ENCODE peak calls at places on chromosomes 3 and 15, in five cellular contexts. H, O, V, L and F are unnamed samples.

GRCh38 chr15:74408385-74408784 is 25.4 kb downstream of the SEMA7A start:
- DNase-seq in V (no peak), H (no peak), L (no peak), O (no peak), F (no peak)

GRCh38 chr15:48400086-48400485 is 68.9 kb downstream of the DUT start:
- DNase-seq in H (no peak), V (no peak), O (no peak), L (peak), F (no peak)

GRCh38 chr3:174276826-174277225 is 582.3 kb upstream of the NAALADL2 start:
- DNase-seq in L (no peak), V (no peak), H (no peak), O (no peak), F (no peak)

GRCh38 chr3:111045564-111045963 is 26.1 kb upstream of the NECTIN3 start:
- DNase-seq in V (no peak), O (no peak), L (peak), H (no peak), F (peak)

GRCh38 chr15:90234519-90234988 is 545 bp downstream of the GDPGP1 start:
- DNase-seq in L (peak), O (no peak), V (no peak), H (no peak), F (no peak)

GRCh38 chr15:86863226-86863915 is 783.7 kb downstream of the AGBL1 start:
- DNase-seq in H (no peak), V (no peak), L (peak), O (no peak), F (peak)

GRCh38 chr15:66907826-66908502 is 157.4 kb upstream of the SMAD3 start:
- DNase-seq in O (peak), H (no peak), V (peak), L (no peak), F (no peak)

GRCh38 chr3:31725976-31726375 is 193.3 kb downstream of the STT3B start:
- DNase-seq in H (no peak), V (no peak), O (no peak), L (no peak), F (no peak)

GRCh38 chr3:195087321-195087720 is 183.6 kb downstream of the XXYLT1 start:
- DNase-seq in O (peak), L (no peak), H (no peak), V (no peak), F (no peak)

GRCh38 chr3:98952404-98952803 is 50.9 kb upstream of the DCBLD2 start:
- DNase-seq in V (no peak), O (no peak), L (no peak), H (no peak), F (no peak)

GRCh38 chr3:15778332-15778858 is 19.4 kb downstream of the ANKRD28 start:
- DNase-seq in V (no peak), L (no peak), O (no peak), H (no peak), F (no peak)

GRCh38 chr15:49066374-49066773 is 20.1 kb upstream of the SECISBP2L start:
- DNase-seq in O (no peak), H (no peak), L (no peak), V (no peak), F (no peak)

GRCh38 chr3:5019411-5020261 is 40.4 kb downstream of the BHLHE40 start:
- DNase-seq in O (no peak), L (no peak), V (no peak), H (no peak), F (peak)

GRCh38 chr3:61537366-61537765 is 24.0 kb upstream of the PTPRG start:
- DNase-seq in L (peak), V (peak), H (no peak), O (no peak), F (no peak)

GRCh38 chr15:34038404-34039179 is 412 bp downstream of the AVEN start:
- DNase-seq in O (peak), V (peak), H (peak), L (peak), F (peak)
- TF ChIP-seq CTCF in O (no peak), V (no peak), H (no peak), L (no peak), F (no peak)

DNA sequence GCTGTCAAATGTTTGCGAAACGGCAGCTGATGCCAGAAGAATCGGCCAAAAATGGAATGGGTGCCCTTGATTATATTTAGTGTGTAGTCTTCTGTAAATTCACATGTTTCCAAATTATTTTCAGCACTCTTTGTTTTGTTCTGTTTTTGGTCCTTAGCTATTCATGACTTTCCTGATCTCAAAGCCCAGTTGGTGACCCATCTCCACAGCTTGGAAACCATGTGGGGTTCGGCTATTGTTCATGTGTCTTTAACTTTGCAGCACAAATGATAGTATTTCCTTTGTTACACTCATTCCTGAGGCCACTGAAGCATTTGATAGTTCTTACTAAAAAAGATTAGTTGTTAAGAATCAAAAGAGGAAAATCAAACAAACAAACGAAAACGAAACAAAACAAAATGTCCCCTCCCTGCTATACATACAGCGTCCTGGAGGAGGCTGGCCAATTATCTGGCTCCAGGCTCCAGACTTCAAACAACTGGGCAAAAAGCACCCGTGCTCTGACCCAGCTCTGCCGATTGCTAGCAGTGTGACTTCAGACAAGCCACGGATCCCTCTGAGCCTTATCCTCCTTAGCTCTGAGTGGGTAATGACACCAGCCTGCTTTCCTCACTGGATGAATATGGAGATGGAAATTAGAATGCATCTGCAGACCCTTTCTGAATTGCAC is 121.0 kb downstream of the CACNA2D3 start:
- DNase-seq in O (no peak), H (no peak), L (no peak), V (no peak), F (peak)
- H3K4me3 ChIP-seq in O (no peak), H (peak), L (no peak), V (no peak), F (peak)

DNA sequence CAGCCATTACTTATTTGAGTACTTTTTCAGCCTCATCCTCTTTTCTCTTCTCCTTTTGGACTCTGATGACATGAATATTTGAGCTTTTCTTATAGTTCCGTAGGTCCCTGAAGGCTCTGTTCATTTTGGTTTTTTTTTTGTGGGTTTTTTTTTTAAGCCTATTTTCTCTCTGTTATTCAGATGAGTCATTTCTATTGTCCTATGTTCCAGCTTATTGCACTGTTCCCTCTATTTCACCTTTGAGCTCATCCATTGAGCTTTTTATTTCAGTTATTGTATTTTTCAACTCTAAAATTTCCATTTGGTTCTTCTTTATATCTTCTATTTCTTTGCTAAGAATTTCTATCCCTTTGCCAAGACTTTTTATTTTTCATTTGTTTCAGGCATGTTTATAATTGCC is 7.2 kb upstream of the MGLL start:
- DNase-seq in V (no peak), H (no peak), L (no peak), O (no peak), F (no peak)
- TF ChIP-seq CTCF in V (no peak), H (no peak), L (no peak), O (no peak), F (no peak)

GRCh38 chr3:150790621-150791020 is 27.7 kb upstream of the SIAH2 start:
- DNase-seq in H (no peak), V (no peak), O (no peak), L (no peak), F (no peak)
- H3K4me3 ChIP-seq in H (no peak), V (no peak), O (no peak), L (no peak), F (no peak)

DNA sequence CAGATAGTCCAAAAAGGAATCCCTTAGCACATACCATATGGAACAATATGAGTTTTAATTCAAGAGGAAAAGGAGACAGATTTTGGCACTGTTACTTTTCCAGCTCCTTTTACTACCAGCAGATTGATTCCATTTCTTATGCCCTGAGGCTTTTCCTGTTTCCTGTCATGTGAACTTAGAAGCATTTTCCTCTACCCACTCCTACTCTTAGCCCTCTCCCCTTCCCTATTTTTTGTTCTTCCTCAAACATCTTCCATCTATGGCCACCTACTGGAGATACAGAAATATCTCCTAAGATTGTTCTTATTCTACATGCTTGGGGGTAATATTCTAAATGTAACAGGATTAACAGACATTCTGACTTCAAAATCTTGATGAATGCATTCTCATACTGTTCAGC is 207.8 kb downstream of the CHST2 start:
- DNase-seq in O (no peak), H (no peak), L (peak), V (no peak), F (peak)
- TF ChIP-seq CTCF in O (no peak), H (no peak), L (peak), V (no peak), F (no peak)

GRCh38 chr3:78872195-78872594 is 895.6 kb downstream of the ROBO1 start:
- DNase-seq in V (peak), O (no peak), H (no peak), L (peak), F (no peak)
- H3K4me3 ChIP-seq in V (no peak), O (no peak), H (no peak), L (no peak), F (no peak)

GRCh38 chr3:34882764-34883163 is 756.6 kb upstream of the ARPP21 start:
- DNase-seq in L (peak), O (no peak), V (no peak), H (no peak), F (no peak)
- TF ChIP-seq CTCF in L (peak), O (no peak), V (peak), H (no peak), F (no peak)

GRCh38 chr3:184602406-184603155 is 41.0 kb downstream of the EPHB3 start:
- DNase-seq in V (no peak), H (peak), L (no peak), O (no peak), F (no peak)
- H3K4me3 ChIP-seq in V (no peak), H (peak), L (no peak), O (no peak), F (no peak)

GRCh38 chr15:58770857-58771620 is at the start of gene MINDY2:
- DNase-seq in V (peak), L (peak), O (peak), H (peak), F (peak)

GRCh38 chr15:58771621-58772235 is 626 bp downstream of the MINDY2 start:
- DNase-seq in O (peak), L (no peak), H (peak), V (peak), F (peak)

GRCh38 chr15:58766290-58766689 is 4.8 kb upstream of the MINDY2 start:
- DNase-seq in O (no peak), L (no peak), V (no peak), H (no peak), F (peak)

GRCh38 chr15:58773024-58773423 is 1.9 kb downstream of the MINDY2 start:
- DNase-seq in V (no peak), O (no peak), H (no peak), L (no peak), F (peak)

DNA sequence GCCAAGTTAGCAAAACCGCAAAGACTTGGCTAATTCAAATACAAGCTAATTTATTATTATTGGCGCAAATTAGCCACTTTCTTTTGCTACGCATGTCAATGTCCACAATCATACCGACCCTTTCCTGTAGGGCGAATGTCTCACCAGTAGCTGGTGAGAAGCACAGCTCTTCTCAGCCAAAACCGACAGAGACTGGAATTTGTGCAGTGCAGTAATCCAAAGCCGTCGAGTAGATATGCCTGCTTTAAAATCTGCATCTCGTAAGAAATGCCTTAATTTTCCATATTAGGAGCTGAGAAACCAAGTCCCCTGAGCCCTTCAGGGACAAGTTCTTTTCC is 614 bp upstream of the MINDY2 start:
- DNase-seq in H (no peak), O (no peak), L (peak), V (no peak), F (peak)
- TF ChIP-seq CTCF in H (peak), O (no peak), L (peak), V (no peak), F (no peak)

GRCh38 chr3:54641226-54642014 is 286.4 kb downstream of the LRTM1 start:
- DNase-seq in H (no peak), V (no peak), O (no peak), L (no peak), F (no peak)
- H3K4me3 ChIP-seq in H (no peak), V (no peak), O (no peak), L (no peak), F (no peak)